ENCODE peak calls at places on chromosomes 12 and 14, in six cellular contexts. V is psoas muscle, E is upper lobe of right lung, H is endodermal cell, U is mammary epithelial cell, R is dorsolateral prefrontal cortex. T is an unnamed sample.

GRCh38 chr12:113207621-113208040 is 13.6 kb upstream of the TPCN1 start:
- DNase-seq in E (no peak), U (no peak), R (no peak), V (no peak), H (no peak), T (no peak)

GRCh38 chr12:109730306-109731145 is 16.9 kb downstream of the FAM222A start:
- DNase-seq in U (no peak), H (peak), V (peak), R (peak), E (peak), T (peak)

GRCh38 chr14:101464310-101464983 is 96.8 kb upstream of the DIO3 start:
- DNase-seq in V (no peak), E (no peak), U (no peak), H (no peak), R (no peak), T (peak)

GRCh38 chr14:105060751-105061427 is 4.3 kb downstream of the GPR132 start:
- DNase-seq in R (no peak), V (peak), E (peak), U (no peak), H (peak), T (peak)

GRCh38 chr12:49562233-49562632 is 5.7 kb downstream of the MCRS1 start:
- DNase-seq in V (peak), R (no peak), E (no peak), U (no peak), H (no peak), T (no peak)

GRCh38 chr14:77738559-77739250 is 22.3 kb downstream of the SNW1 start:
- DNase-seq in V (no peak), E (no peak), U (no peak), H (no peak), R (no peak), T (no peak)

GRCh38 chr12:63779498-63780481 is at the start of gene RXYLT1:
- DNase-seq in V (peak), U (peak), R (peak), H (peak), E (peak), T (peak)

GRCh38 chr14:33564774-33565630 is 385.9 kb downstream of the EGLN3 start:
- DNase-seq in H (peak), U (peak), E (no peak), V (no peak), R (no peak), T (no peak)

GRCh38 chr14:76760331-76761197 is 704 bp upstream of the VASH1 start:
- DNase-seq in V (no peak), R (no peak), E (no peak), H (peak), U (no peak), T (peak)

GRCh38 chr12:116104167-116104750 is 173.2 kb downstream of the MED13L start:
- DNase-seq in E (no peak), R (no peak), V (no peak), H (no peak), U (no peak), T (no peak)

GRCh38 chr12:29395356-29395755 is 14.4 kb upstream of the ERGIC2 start:
- DNase-seq in V (no peak), R (no peak), E (no peak), U (no peak), H (no peak), T (no peak)

DNA sequence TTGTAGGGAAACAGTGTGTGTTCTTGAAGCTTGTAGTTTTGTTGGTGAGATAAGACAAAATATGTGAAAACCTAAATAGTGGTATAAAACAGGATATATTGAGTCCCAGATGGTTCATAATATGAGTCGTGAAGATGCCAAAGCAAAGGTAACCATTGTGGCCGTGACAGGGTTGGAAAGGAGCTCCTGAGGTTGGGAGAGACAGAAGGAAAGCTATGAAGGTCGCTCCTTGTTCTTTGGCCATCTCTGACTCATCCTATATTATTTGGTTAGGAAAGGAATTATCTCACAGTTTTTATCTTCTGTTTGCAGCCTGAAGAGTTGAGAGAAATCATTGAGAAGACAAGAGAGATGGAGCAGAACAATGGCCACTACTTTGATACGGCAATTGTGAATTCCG is 27.1 kb downstream of the ATP6V1D start:
- DNase-seq in V (no peak), U (peak), H (no peak), R (no peak), E (no peak), T (no peak)
- TF ChIP-seq CTCF in V (no peak), U (no peak), H (no peak), R (no peak), E (no peak), T (no peak)

GRCh38 chr12:67772276-67773169 is 124.0 kb downstream of the DYRK2 start:
- DNase-seq in E (no peak), U (no peak), R (no peak), V (no peak), H (peak), T (no peak)

GRCh38 chr12:67774983-67775587 is 126.5 kb downstream of the DYRK2 start:
- DNase-seq in H (peak), E (no peak), U (peak), R (no peak), V (no peak), T (no peak)

DNA sequence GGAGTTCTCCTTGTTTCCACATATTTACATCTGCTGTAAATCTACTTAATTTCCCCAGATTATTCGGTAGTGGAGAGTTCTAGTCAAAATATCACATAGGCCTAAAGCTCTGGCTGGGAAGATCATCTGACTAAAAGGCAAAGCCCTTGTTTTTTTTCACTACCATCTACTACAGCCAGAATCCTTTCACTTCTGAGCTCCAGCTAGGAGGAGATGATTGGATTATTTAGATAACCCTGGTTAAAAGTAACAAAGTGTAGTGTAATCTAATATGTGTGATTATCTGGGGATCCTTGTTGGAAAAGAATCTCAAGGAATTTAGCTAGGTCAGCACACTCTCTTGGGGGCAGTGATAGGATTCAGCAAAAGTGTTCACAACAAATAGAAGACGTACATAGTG is 125.4 kb downstream of the DYRK2 start:
- DNase-seq in V (no peak), R (no peak), U (no peak), H (no peak), E (no peak), T (no peak)
- H3K27ac ChIP-seq in V (peak), R (no peak), U (no peak), H (peak), E (no peak), T (no peak)

DNA sequence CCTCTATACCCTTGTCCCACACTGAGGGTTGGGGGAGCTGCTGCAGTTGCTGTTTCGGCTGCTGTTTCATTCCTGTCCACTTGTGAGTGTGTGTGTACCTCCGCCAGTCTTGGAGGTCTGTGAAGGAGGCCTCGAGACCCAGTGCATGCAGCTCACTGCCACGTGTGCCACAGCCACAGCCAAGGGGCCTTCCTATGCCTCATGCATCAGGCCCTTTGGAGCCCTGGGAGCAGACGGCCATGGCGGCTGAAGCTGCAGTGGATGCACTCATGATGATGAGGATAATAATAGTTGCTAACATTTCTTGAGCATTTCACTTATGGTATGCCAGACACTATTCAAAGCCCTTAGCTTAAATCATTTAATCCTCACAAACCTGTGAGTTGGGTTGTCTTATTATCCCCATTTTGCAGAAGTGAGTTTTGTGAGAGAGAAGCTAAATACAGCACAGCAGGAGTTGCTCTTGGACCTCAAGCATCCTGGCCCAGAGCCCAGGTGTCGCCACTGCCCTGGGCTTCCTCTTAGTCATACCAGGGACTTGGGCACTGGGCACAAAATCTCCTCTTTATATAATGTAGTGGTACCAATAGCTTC is 156.6 kb downstream of the PRKCH start:
- DNase-seq in E (peak), H (no peak), U (peak), V (peak), R (no peak), T (no peak)
- H3K4me3 ChIP-seq in E (no peak), H (no peak), U (no peak), V (no peak), R (no peak), T (no peak)

GRCh38 chr12:102687523-102687922 is 207.2 kb upstream of the IGF1 start:
- DNase-seq in E (no peak), H (no peak), V (no peak), U (no peak), R (no peak), T (no peak)

GRCh38 chr12:102689701-102690100 is 209.3 kb upstream of the IGF1 start:
- DNase-seq in H (no peak), E (no peak), V (no peak), U (no peak), R (no peak), T (no peak)

GRCh38 chr12:102685172-102685571 is 204.8 kb upstream of the IGF1 start:
- DNase-seq in E (no peak), V (no peak), H (no peak), U (no peak), R (no peak), T (no peak)

GRCh38 chr12:102682698-102683289 is 202.4 kb upstream of the IGF1 start:
- DNase-seq in E (no peak), R (no peak), U (no peak), V (no peak), H (no peak), T (no peak)

DNA sequence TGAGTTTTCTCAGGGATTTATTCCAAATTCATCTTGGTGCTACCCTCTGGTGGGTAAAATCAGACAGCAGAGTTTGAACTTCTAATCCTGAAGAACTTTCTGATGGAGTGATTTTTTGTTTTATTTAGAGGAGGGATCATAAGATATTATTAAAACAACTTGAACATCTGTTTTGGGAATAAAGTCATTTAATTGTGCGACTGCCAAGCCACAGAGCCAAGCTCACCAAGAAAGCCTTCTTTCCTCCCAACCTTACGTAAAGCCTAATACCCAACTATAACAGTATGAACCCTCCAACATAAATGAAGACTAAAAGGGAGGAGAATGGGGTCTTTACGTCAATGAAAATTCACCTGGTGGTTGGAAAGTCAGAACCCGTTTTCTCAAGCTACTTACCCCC is 205.5 kb upstream of the IGF1 start:
- DNase-seq in U (no peak), H (no peak), E (no peak), R (no peak), V (no peak), T (no peak)
- TF ChIP-seq CTCF in U (no peak), H (no peak), E (no peak), R (no peak), V (no peak), T (no peak)

GRCh38 chr14:99891266-99891665 is 98.1 kb downstream of the EML1 start:
- DNase-seq in V (no peak), H (no peak), U (no peak), R (no peak), E (no peak), T (no peak)
- H3K27ac ChIP-seq in V (no peak), H (no peak), U (no peak), R (peak), E (no peak), T (no peak)

DNA sequence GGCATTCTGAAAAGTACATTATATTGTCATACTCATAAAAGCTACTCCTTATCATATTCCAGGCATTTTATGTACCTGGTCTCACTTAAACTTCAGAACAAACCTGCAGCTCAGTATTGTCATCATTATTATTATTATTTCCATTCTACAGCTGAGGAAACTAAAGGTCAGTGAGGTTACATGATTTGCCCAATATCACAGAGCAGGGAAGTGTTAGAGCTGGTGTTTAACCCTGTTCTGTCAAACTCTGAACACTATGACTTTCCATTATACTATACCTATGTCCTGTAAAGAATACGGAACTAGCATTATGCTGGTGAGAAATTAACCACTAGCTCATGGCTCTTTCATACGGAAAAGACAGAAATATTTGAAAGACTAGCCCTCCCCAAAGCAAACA is 56.4 kb downstream of the STON2 start:
- DNase-seq in U (no peak), H (no peak), V (no peak), R (no peak), E (no peak), T (no peak)
- H3K4me3 ChIP-seq in U (no peak), H (no peak), V (no peak), R (no peak), E (no peak), T (no peak)

DNA sequence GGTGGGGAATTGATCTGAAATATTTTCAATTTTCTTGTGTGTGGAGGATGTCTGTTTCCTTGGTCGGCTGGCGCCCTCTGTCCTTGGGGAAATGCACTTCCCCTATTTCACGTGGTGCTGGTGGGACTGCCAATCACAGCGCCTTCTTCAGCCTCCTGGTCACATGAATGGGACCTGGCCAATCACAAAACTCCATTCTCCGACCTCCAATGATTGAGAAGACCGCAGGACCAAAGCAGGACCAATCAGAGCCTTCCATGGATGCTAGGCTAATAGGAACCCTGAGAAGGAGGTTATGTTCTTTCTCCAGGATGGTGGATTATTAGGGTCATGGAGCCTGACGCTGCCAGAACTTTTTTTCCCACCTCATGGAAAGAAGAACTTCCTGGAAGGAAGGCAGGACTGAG is 188.7 kb downstream of the TTC8 start:
- DNase-seq in H (peak), V (no peak), U (no peak), R (no peak), E (peak), T (no peak)
- TF ChIP-seq CTCF in H (peak), V (no peak), U (peak), R (no peak), E (peak), T (peak)

GRCh38 chr12:92362109-92362508 is 216.5 kb upstream of the BTG1 start:
- DNase-seq in E (no peak), H (no peak), U (no peak), V (no peak), R (no peak), T (no peak)

GRCh38 chr12:92357584-92358261 is 212.1 kb upstream of the BTG1 start:
- DNase-seq in V (no peak), E (no peak), U (no peak), H (no peak), R (no peak), T (no peak)

GRCh38 chr12:92362785-92363184 is 217.1 kb upstream of the BTG1 start:
- DNase-seq in E (no peak), H (no peak), R (no peak), V (no peak), U (no peak), T (no peak)

GRCh38 chr12:92363295-92364146 is 217.9 kb upstream of the BTG1 start:
- DNase-seq in R (no peak), H (no peak), E (no peak), U (no peak), V (no peak), T (no peak)

DNA sequence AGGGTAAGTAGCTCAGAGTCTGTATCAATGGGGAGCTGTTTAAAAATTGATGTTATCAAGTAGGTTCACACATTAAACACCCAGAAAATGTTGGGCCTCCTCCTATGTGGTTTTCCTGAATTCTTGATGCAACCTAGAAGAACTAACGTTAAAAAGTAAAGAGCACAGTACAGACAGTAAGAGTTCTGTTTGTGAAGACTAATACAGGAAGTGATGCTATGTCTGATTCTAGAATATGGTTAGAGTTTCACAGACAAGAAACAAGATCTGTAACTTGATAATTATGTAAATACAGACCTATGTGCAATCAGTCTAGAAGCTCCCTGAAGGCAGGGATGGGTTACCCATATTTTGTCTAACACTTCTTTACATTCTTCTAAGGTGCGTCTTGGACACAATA is 214.9 kb upstream of the BTG1 start:
- DNase-seq in E (no peak), R (no peak), V (no peak), H (no peak), U (peak), T (no peak)
- H3K27ac ChIP-seq in E (no peak), R (no peak), V (no peak), H (no peak), U (no peak), T (no peak)

DNA sequence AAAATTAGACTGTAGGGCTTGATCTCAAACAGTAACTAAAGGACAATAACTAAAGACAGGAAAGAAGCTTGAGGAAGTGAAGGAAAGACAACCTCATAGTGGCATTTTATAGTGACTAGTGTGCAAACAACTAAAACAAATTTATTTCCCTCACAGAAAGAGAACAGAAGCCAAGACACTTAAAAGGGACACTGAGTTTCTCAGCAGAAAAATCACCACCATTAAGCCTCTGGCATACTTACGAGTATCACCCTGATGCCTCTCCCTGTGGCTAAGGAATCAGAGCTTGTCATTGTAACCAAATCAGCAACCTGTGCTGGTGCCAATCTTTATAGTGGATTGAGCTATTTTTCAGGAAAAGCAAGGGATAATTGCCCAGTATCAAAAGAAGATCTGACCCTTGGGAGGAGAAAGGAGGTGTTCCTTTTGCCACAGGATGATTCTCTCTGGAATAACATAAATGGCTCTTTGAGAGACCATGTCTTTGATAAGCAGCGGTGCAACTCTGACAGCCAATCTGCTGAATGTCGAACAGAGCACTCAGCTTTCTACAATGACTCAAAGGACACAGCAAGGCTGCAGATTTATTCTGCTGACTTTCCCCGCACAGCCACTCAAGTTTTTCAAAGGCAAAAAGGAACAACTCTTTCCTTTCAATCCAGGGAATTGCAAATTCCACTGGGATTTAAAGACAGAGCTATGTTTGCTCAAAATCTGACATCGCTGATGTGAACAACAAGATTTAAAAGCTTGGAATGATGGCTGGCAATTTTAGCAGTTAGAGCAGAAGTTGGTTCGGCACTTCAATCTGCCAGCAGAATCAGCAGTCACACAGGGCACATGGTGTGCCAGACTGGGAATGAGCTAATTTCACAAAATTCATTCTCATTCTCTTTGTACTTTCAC is 34.6 kb downstream of the ATF7 start:
- DNase-seq in R (peak), H (no peak), U (no peak), V (no peak), E (no peak), T (no peak)
- H3K4me3 ChIP-seq in R (peak), H (no peak), U (no peak), V (no peak), E (no peak), T (no peak)

GRCh38 chr12:112178796-112179195 is 53.4 kb downstream of the TRAFD1 start:
- DNase-seq in E (no peak), R (no peak), V (peak), H (peak), U (no peak), T (no peak)

GRCh38 chr12:112182499-112182898 is 57.1 kb downstream of the TRAFD1 start:
- DNase-seq in U (no peak), R (peak), V (no peak), H (no peak), E (no peak), T (no peak)

GRCh38 chr12:112180422-112180821 is 55.1 kb downstream of the TRAFD1 start:
- DNase-seq in U (no peak), H (no peak), V (no peak), E (no peak), R (no peak), T (no peak)

GRCh38 chr12:112179341-112179740 is 54.0 kb downstream of the TRAFD1 start:
- DNase-seq in U (no peak), H (peak), V (peak), E (no peak), R (no peak), T (no peak)

GRCh38 chr12:112179936-112180335 is 54.6 kb downstream of the TRAFD1 start:
- DNase-seq in V (peak), H (peak), U (no peak), E (no peak), R (no peak), T (no peak)
- TF ChIP-seq CTCF in V (no peak), H (peak), U (no peak), E (no peak), R (no peak), T (no peak)